ENCODE peak calls at places on chromosomes 5 and 9, in five cellular contexts. D is stomach, C is suprapubic skin, P is HCT116, O is K562. U is an unnamed sample.
A peak's percentile ranks its signal among the peaks of the same experiment; 100 is the strongest.

GRCh38 chr5:59209758-59210359 is 627.0 kb downstream of the RAB3C start:
- DNase-seq in O (no peak), P (no peak), C (no peak), D (no peak), U (no peak)

GRCh38 chr5:162372265-162372664 is 304.7 kb downstream of the GABRG2 start:
- DNase-seq in O (no peak), P (no peak), D (no peak), C (no peak), U (no peak)

GRCh38 chr5:10724799-10725507 is 36.1 kb downstream of the DAP start:
- DNase-seq in C (no peak), O (peak; percentile 91), D (peak; percentile 63), P (peak; percentile 75), U (no peak)

GRCh38 chr5:147310059-147310704 is 75.4 kb downstream of the STK32A start:
- DNase-seq in C (peak; percentile 65), P (peak; percentile 76), O (no peak), D (peak; percentile 87), U (no peak)

GRCh38 chr5:7420506-7421280 is 24.8 kb downstream of the ADCY2 start:
- DNase-seq in C (no peak), P (no peak), D (no peak), O (no peak), U (no peak)

GRCh38 chr5:38468202-38468656 is 88.2 kb downstream of the LIFR start:
- DNase-seq in D (no peak), O (no peak), P (peak; percentile 16), C (peak; percentile 76), U (no peak)

GRCh38 chr5:20231040-20231439 is 243.0 kb upstream of the CDH18 start:
- DNase-seq in P (no peak), O (no peak), C (no peak), D (no peak), U (no peak)

GRCh38 chr9:18906656-18907395 is 126.2 kb downstream of the SAXO1 start:
- DNase-seq in P (no peak), C (no peak), D (no peak), O (no peak), U (no peak)

GRCh38 chr5:150661086-150661485 is at the start of gene MYOZ3:
- DNase-seq in C (no peak), O (no peak), P (no peak), D (no peak), U (no peak)

GRCh38 chr5:55232985-55233928 is at the start of gene CCNO:
- DNase-seq in P (peak; percentile 70), C (peak; percentile 70), O (peak; percentile 71), D (peak; percentile 88), U (no peak)
- TF ChIP-seq POLR2AphosphoS5 in P (peak; percentile 74), C (no peak), O (no peak), D (peak; percentile 81), U (no peak)

DNA sequence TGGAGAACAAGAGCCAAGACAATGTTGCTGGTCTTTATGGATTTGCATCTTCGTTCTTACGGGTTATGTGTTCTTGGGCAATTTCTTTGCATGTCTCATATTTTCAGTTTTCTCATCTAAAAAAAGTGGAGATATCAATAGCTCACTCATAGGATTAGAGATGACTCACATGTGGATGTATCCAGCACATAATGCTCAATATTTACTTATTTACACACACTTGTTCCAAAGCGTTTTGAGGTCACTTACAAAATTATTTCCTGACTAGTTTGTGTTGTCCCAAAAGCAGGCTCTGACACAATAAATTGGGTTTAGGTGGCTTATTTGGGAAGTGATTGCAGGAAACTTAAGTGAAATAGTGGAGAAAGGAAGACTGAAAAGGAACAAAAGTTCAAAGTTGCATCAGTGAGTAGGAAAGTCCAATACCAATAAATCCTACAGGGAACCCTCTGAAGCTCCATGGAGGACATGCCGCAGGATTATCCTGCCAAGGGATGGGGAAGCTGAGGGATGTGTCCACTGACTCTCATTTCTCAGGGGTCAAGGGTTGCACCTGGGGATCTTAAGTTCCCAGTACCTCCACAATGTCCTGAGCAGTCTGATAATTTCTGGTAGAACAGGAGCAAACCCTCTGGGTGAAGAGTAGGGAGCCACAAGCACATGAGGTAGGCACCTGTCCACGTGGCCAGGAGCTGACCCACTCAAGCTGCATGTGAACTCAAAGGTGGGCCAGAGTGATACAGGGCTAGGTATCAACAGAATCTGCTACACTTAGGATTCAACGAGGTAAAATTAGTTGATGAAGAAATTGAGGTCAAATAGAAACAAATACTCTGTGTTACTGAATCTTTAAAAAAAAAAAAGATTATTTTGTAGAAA is 37.4 kb upstream of the SLC44A1 start:
- DNase-seq in C (no peak), O (no peak), D (no peak), P (no peak), U (no peak)
- TF ChIP-seq POLR2AphosphoS5 in C (peak; percentile 9), O (no peak), D (peak; percentile 48), P (no peak), U (no peak)

GRCh38 chr5:80487444-80487828 is 464 bp upstream of the FAM151B start:
- DNase-seq in D (no peak), P (no peak), O (no peak), C (no peak), U (no peak)

GRCh38 chr5:80492741-80493140 is 4.8 kb downstream of the FAM151B start:
- DNase-seq in P (no peak), D (no peak), C (no peak), O (no peak), U (no peak)

GRCh38 chr5:80491296-80491695 is 3.4 kb downstream of the FAM151B start:
- DNase-seq in P (no peak), C (no peak), O (no peak), D (no peak), U (no peak)

GRCh38 chr5:80483636-80484232 is 4.2 kb upstream of the FAM151B start:
- DNase-seq in D (no peak), C (no peak), P (no peak), O (no peak), U (no peak)

GRCh38 chr5:80487829-80488708 is at the start of gene FAM151B:
- DNase-seq in O (peak; percentile 12), D (peak; percentile 95), P (peak; percentile 93), C (peak; percentile 80), U (peak; percentile 56)
- TF ChIP-seq POLR2AphosphoS5 in O (no peak), D (peak; percentile 80), P (peak; percentile 27), C (no peak), U (no peak)

GRCh38 chr9:17138503-17138902 is 3.7 kb downstream of the CNTLN start:
- DNase-seq in P (no peak), O (no peak), D (no peak), C (no peak), U (no peak)

GRCh38 chr9:17135578-17135904 is 701 bp downstream of the CNTLN start:
- DNase-seq in P (no peak), D (no peak), C (no peak), O (no peak), U (no peak)

GRCh38 chr9:17134396-17134842 is 421 bp upstream of the CNTLN start:
- DNase-seq in D (no peak), C (no peak), O (no peak), P (no peak), U (no peak)

GRCh38 chr9:17137576-17137975 is 2.7 kb downstream of the CNTLN start:
- DNase-seq in O (no peak), C (no peak), D (no peak), P (no peak), U (no peak)

GRCh38 chr9:17134843-17135577 is at the start of gene CNTLN:
- DNase-seq in C (peak; percentile 96), D (peak; percentile 97), P (peak; percentile 41), O (no peak), U (peak; percentile 44)
- TF ChIP-seq POLR2AphosphoS5 in C (no peak), D (peak; percentile 62), P (peak; percentile 57), O (no peak), U (peak; percentile 71)

GRCh38 chr9:116123171-116123570 is 30.4 kb upstream of the PAPPA start:
- DNase-seq in P (no peak), O (no peak), D (no peak), C (no peak), U (no peak)
- TF ChIP-seq POLR2AphosphoS5 in P (no peak), O (no peak), D (no peak), C (no peak), U (no peak)

GRCh38 chr9:69097053-69097452 is 61.5 kb downstream of the FXN start:
- DNase-seq in P (no peak), C (no peak), O (no peak), D (no peak), U (no peak)
- TF ChIP-seq POLR2AphosphoS5 in P (no peak), C (no peak), O (no peak), D (peak; percentile 82), U (no peak)

GRCh38 chr9:71987471-71988371 is 72.7 kb downstream of the C9orf57 start:
- DNase-seq in P (no peak), D (no peak), C (no peak), O (no peak), U (no peak)
- TF ChIP-seq POLR2AphosphoS5 in P (no peak), D (no peak), C (no peak), O (no peak), U (no peak)

GRCh38 chr5:93221-93980 is 1.4 kb downstream of the PLEKHG4B start:
- DNase-seq in C (no peak), O (no peak), P (no peak), D (no peak), U (no peak)

GRCh38 chr5:91556-92263 is at the start of gene PLEKHG4B:
- DNase-seq in D (no peak), C (no peak), P (no peak), O (no peak), U (no peak)

GRCh38 chr5:92391-93220 is 638 bp downstream of the PLEKHG4B start:
- DNase-seq in C (no peak), O (no peak), P (no peak), D (no peak), U (no peak)

GRCh38 chr5:90590-91547 is 1.1 kb upstream of the PLEKHG4B start:
- DNase-seq in D (peak; percentile 58), O (no peak), P (no peak), C (no peak), U (no peak)

DNA sequence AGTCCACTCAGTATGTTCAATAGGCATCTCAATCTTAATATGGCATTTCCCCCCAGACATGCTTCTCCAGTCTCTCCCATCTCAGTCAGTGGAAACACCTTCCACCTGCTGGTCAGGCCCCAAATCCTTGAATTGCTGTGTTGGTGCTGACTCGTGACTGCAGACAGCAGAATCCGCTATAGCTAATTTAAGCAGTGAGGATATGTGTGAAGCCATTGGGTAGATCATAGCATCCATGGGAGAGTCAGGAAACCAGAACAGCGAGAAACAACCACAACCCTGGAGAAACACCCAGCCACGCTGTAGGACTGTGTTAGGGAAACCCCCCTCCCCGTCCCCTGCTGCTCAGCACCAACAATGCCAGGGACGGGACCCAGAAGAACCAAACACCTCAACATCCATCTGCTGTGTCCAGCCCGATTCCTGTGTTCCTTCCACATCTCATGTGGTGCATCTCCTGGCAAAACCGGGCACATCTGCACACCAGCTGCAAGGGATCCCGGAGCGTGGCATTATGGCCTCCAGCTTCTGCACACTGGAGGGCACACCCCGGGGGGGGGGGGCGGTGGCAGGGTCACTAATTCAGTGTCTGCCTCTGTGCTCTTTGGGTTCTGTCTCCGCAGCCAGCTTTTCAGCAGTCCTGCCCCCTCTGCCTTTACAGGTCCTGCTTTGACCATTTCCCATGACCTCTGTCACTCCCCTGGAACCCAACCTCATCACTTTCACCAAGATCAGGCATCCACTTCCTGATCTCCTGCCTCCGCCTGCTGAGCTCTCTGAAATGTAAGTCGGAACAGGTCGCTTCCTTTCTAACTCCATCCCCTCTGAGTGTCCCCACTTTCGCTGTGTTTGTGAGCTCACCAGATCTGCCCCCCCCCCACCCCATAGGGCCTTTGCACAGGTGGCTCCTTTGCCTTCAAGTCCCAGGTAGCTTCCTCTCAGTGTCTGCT is 2.4 kb upstream of the PLEKHG4B start:
- DNase-seq in C (no peak), O (no peak), D (no peak), P (no peak), U (no peak)
- TF ChIP-seq POLR2AphosphoS5 in C (no peak), O (no peak), D (no peak), P (no peak), U (no peak)